ENCODE peak calls at places on chromosomes 6 and 20, in ten cellular contexts. R is PC-3, P is tibial nerve, E is A549, F is neural crest cell, X is astrocyte, U is coronary artery, Y is neural progenitor cell, K is kidney epithelial cell, W is left ventricle myocardium inferior. C is an unnamed sample.

GRCh38 chr20:32583581-32584045 is 1.5 kb downstream of the NOL4L start:
- DNase-seq in X (no peak), P (no peak), U (no peak), W (no peak), R (no peak), Y (peak), F (no peak), K (no peak), E (no peak), C (no peak)

GRCh38 chr6:20693466-20694063 is 159.3 kb downstream of the CDKAL1 start:
- DNase-seq in Y (no peak), E (no peak), R (peak), F (no peak), U (no peak), W (no peak), P (no peak), X (peak), K (no peak), C (no peak)

GRCh38 chr6:19159087-19159486 is 678.1 kb upstream of the ID4 start:
- DNase-seq in K (no peak), W (no peak), F (no peak), X (peak), Y (no peak), R (no peak), U (no peak), E (no peak), P (no peak), C (no peak)

GRCh38 chr20:46171476-46171875 is 53.4 kb downstream of the CD40 start:
- DNase-seq in W (no peak), E (no peak), P (no peak), R (no peak), U (no peak), K (no peak), X (no peak), Y (no peak), F (no peak), C (no peak)

GRCh38 chr6:169780571-169781091 is 29.2 kb downstream of the ERMARD start:
- DNase-seq in Y (no peak), X (peak), P (no peak), U (peak), K (no peak), R (no peak), E (no peak), F (no peak), W (no peak), C (no peak)

GRCh38 chr20:57656821-57657536 is 36.8 kb upstream of the ZBP1 start:
- DNase-seq in F (no peak), R (no peak), W (peak), E (no peak), U (peak), P (no peak), X (no peak), K (no peak), Y (no peak), C (peak)

GRCh38 chr6:111148110-111148509 is 60.8 kb downstream of the SLC16A10 start:
- DNase-seq in W (no peak), X (no peak), Y (no peak), R (no peak), K (no peak), P (no peak), F (no peak), U (no peak), E (no peak), C (no peak)

GRCh38 chr6:101490857-101491256 is 97.3 kb downstream of the GRIK2 start:
- DNase-seq in X (no peak), E (no peak), W (no peak), Y (no peak), R (peak), P (no peak), U (no peak), F (no peak), K (no peak), C (no peak)

GRCh38 chr20:62371588-62372041 is 4.5 kb upstream of the LAMA5 start:
- DNase-seq in Y (no peak), E (no peak), P (no peak), W (no peak), U (no peak), X (no peak), R (no peak), F (no peak), K (no peak), C (no peak)

GRCh38 chr20:50744143-50744792 is 12.9 kb downstream of the PARD6B start:
- DNase-seq in W (peak), R (peak), Y (peak), K (no peak), F (no peak), P (no peak), E (peak), X (peak), U (peak), C (no peak)
- TF ChIP-seq CTCF in W (peak), R (peak), Y (no peak), K (peak), F (no peak), P (peak), E (peak), X (peak), U (no peak), C (no peak)

GRCh38 chr6:163750436-163751031 is 336.0 kb downstream of the QKI start:
- DNase-seq in K (no peak), P (no peak), U (no peak), X (no peak), Y (no peak), R (no peak), W (no peak), E (no peak), F (no peak), C (no peak)
- TF ChIP-seq CTCF in K (no peak), P (no peak), U (no peak), X (no peak), Y (no peak), R (no peak), W (no peak), E (no peak), F (no peak), C (no peak)

GRCh38 chr6:107105511-107106116 is 9.7 kb downstream of the BEND3 start:
- DNase-seq in U (no peak), E (no peak), Y (peak), F (no peak), X (no peak), P (no peak), R (no peak), W (no peak), K (no peak), C (no peak)
- TF ChIP-seq CTCF in U (no peak), E (no peak), Y (no peak), F (no peak), X (no peak), P (no peak), R (no peak), W (no peak), K (no peak), C (no peak)

DNA sequence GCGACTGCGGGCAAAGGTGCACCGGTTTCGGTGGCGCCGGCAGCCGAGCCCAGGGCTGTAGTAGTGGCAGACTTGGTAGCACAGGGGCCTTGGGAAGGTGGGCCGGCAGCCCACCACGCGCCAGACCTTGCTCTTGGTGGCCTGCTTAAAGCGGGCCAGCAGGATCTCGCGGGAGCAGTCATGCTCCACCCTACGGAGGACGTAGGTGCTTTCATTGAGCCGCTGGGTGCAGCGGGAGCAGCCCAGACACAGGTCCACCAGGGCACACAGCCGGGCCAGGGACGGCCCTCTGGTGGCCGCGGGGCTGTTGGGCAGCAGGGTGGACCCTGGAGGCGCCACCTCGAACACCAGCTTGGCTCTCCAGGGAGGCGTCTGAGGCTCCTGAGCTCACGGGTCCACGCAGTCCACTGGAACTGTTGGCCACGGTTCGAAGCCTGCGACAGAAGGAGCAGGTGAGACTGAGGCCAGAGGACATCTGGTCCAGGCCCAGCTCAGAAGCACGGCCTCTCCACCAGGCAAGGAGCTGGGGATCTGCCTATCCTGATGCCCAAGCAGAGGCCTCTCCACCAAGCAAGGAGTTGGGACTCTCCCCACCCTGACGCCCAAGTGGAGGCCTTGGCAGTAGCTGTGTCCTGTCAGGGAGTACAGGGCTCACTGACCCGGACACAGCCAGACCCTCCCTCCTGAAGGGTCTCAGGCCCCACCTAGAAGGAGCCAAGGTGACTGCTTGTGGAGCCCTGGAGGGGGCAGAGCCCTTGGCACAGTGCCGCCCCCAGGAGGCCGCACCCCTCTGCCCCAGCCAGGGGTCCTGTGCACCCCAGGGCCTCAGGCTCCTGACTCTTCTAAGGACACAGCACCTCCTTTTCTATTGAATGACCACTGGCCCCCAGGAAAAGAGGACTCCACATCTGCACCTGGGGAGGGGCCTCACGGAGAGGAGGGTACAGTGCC is 976 bp downstream of the HELZ2 start:
- DNase-seq in P (no peak), X (no peak), U (no peak), F (no peak), R (peak), Y (peak), W (no peak), E (peak), K (no peak), C (no peak)
- TF ChIP-seq CTCF in P (no peak), X (no peak), U (no peak), F (peak), R (peak), Y (peak), W (no peak), E (peak), K (peak), C (no peak)

GRCh38 chr6:128327890-128328289 is 192.5 kb downstream of the PTPRK start:
- DNase-seq in R (peak), W (no peak), E (peak), Y (peak), U (no peak), P (no peak), X (no peak), K (no peak), F (no peak), C (no peak)
- TF ChIP-seq CTCF in R (peak), W (peak), E (peak), Y (peak), U (no peak), P (no peak), X (peak), K (peak), F (peak), C (no peak)

DNA sequence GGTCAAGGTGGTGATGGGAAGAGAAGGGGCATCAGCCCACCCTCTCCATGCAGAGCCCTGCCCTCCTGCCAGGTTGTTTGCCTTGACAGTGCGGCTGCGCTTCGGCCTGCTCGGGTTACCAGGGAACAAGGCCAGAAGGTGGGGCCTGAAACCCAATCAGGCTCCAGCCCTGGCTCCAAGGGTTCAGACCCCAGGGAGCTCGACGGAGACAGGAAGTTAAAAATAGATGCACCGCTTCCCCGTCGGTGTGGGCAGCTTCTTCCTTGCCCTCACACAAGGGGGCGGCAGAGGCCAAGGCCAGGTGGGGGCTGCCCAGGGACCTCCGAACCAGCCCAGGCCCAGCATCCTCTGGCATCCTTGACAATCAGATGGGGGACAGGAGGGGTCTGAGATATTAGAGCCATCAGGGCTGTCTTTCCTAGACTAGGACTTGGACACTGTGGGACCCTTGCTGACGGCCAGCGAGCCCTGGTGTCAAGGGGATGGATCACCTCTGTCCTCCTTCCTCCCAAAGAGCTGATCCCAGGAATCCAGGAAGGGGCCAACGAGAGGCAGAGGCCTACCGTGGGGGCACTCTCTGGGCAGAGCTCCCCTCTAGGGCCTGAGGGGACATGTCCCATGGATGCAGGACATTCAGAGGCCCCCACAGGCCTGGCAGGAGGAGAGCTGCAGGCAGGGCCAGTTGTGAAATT is 65.2 kb downstream of the RIPOR3 start:
- DNase-seq in W (peak), E (peak), F (no peak), Y (peak), U (no peak), X (no peak), P (peak), K (no peak), R (peak), C (no peak)
- TF ChIP-seq CTCF in W (peak), E (peak), F (peak), Y (peak), U (peak), X (peak), P (peak), K (peak), R (peak), C (no peak)

GRCh38 chr6:12598919-12599318 is 117.6 kb upstream of the PHACTR1 start:
- DNase-seq in Y (no peak), X (no peak), P (no peak), W (no peak), F (no peak), R (no peak), K (no peak), E (no peak), U (no peak), C (no peak)
- TF ChIP-seq CTCF in Y (no peak), X (no peak), P (no peak), W (no peak), F (no peak), R (no peak), K (no peak), E (no peak), U (no peak), C (no peak)

GRCh38 chr6:322205-322930 is 30.1 kb downstream of the DUSP22 start:
- DNase-seq in K (no peak), U (peak), Y (no peak), R (no peak), P (no peak), X (no peak), W (no peak), F (no peak), E (no peak), C (no peak)
- TF ChIP-seq CTCF in K (no peak), U (no peak), Y (no peak), R (no peak), P (no peak), X (no peak), W (no peak), F (no peak), E (no peak), C (no peak)

DNA sequence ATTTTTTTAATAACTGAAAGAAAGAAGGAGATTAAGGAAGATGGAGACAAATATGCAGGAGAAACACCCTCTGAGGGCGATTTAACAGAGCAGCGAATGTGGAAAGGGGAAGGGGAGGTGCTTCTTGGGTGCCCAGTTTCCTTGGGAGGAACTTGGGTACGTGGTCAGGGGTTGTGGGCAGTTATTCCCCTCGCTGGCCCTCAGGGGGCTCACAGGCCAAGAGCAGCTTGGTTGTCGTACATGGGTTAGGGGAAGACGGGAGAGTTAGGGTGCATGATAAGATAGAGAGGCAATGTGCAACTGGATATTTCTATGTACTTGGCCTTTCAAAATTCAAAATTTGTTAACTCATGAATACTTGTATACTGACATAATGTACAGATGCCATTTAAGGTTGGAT is 7.0 kb upstream of the TUBB2A start:
- DNase-seq in P (no peak), U (no peak), X (no peak), K (no peak), F (no peak), W (no peak), R (no peak), Y (no peak), E (no peak), C (no peak)
- TF ChIP-seq CTCF in P (no peak), U (no peak), X (no peak), K (no peak), F (no peak), W (no peak), R (no peak), Y (peak), E (no peak), C (no peak)

GRCh38 chr6:303948-304558 is 11.8 kb downstream of the DUSP22 start:
- DNase-seq in E (no peak), K (no peak), F (no peak), P (no peak), X (no peak), R (no peak), U (no peak), W (no peak), Y (peak), C (no peak)
- TF ChIP-seq CTCF in E (no peak), K (no peak), F (no peak), P (no peak), X (no peak), R (peak), U (no peak), W (peak), Y (peak), C (no peak)